ENCODE peak calls at places on chromosome 19, in six cellular contexts. D is substantia nigra; G is mammary epithelial cell; Q is CD8-positive, alpha-beta T cell; Z is HL-60; K is pancreas. I is an unnamed sample.

GRCh38 chr19:44628793-44629192 is 14.9 kb upstream of the PVR start:
- DNase-seq in G (no peak), K (no peak), D (no peak), Z (no peak), Q (no peak), I (no peak)

GRCh38 chr19:7506385-7507328 is 9.2 kb upstream of the ZNF358 start:
- DNase-seq in Z (peak; percentile 58), G (peak; percentile 72), Q (no peak), K (peak; percentile 85), D (peak; percentile 43), I (no peak)

GRCh38 chr19:42121666-42122069 is 10.6 kb downstream of the POU2F2 start:
- DNase-seq in Q (peak; percentile 24), Z (peak; percentile 41), D (peak; percentile 38), G (peak; percentile 80), K (no peak), I (peak; percentile 68)

GRCh38 chr19:33242911-33243310 is 17.3 kb upstream of the SLC7A10 start:
- DNase-seq in D (no peak), K (no peak), Q (no peak), G (no peak), Z (no peak), I (no peak)

GRCh38 chr19:4575978-4576933 is 16.8 kb upstream of the SEMA6B start:
- DNase-seq in G (no peak), D (no peak), Q (peak; percentile 39), Z (peak; percentile 62), K (peak; percentile 37), I (peak; percentile 43)

GRCh38 chr19:16078311-16078758 is 2.0 kb downstream of the TPM4 start:
- DNase-seq in Q (no peak), G (peak; percentile 78), Z (no peak), K (no peak), D (no peak), I (no peak)

GRCh38 chr19:31349160-31349881 is at the start of gene TSHZ3:
- DNase-seq in G (peak; percentile 84), Z (peak; percentile 84), K (peak; percentile 56), Q (no peak), D (peak; percentile 46), I (no peak)

GRCh38 chr19:45769821-45770191 is 754 bp upstream of the SIX5 start:
- DNase-seq in G (peak; percentile 47), K (peak; percentile 64), Q (peak; percentile 42), D (peak; percentile 73), Z (peak; percentile 45), I (peak; percentile 57)

GRCh38 chr19:45995715-45996385 is 583 bp downstream of the CCDC61 start:
- DNase-seq in K (no peak), Z (no peak), Q (no peak), D (no peak), G (no peak), I (no peak)

GRCh38 chr19:7947939-7948338 is 4.5 kb upstream of the TIMM44 start:
- DNase-seq in K (no peak), Q (no peak), D (no peak), Z (no peak), G (peak; percentile 59), I (no peak)

GRCh38 chr19:16067205-16067938 is 8.9 kb upstream of the TPM4 start:
- DNase-seq in G (peak; percentile 89), K (no peak), Q (no peak), D (peak; percentile 63), Z (no peak), I (no peak)

GRCh38 chr19:2083174-2083854 is 12.8 kb downstream of the MOB3A start:
- DNase-seq in K (no peak), Z (peak; percentile 81), D (no peak), G (no peak), Q (peak; percentile 51), I (peak; percentile 64)

GRCh38 chr19:12946092-12946845 is 607 bp downstream of the RAD23A start:
- DNase-seq in D (peak; percentile 48), K (peak; percentile 72), Z (peak; percentile 60), G (peak; percentile 79), Q (no peak), I (peak; percentile 41)

GRCh38 chr19:33465371-33465770 is 56.2 kb downstream of the PEPD start:
- DNase-seq in Q (no peak), Z (no peak), G (no peak), K (no peak), D (no peak), I (no peak)

GRCh38 chr19:33868821-33869412 is 72.2 kb downstream of the KCTD15 start:
- DNase-seq in D (peak; percentile 17), K (peak; percentile 29), Z (no peak), Q (no peak), G (peak; percentile 50), I (no peak)

GRCh38 chr19:49758292-49758691 is 4.8 kb downstream of the TSKS start:
- DNase-seq in K (no peak), Z (no peak), D (no peak), G (no peak), Q (no peak), I (no peak)

GRCh38 chr19:33734913-33735312 is 61.8 kb upstream of the KCTD15 start:
- DNase-seq in Q (no peak), G (no peak), Z (no peak), K (peak; percentile 10), D (peak; percentile 43), I (no peak)

GRCh38 chr19:1183543-1184172 is 9.6 kb upstream of the SBNO2 start:
- DNase-seq in D (no peak), K (no peak), Q (no peak), Z (no peak), G (peak; percentile 92), I (no peak)

GRCh38 chr19:6056801-6057650 is 53.3 kb downstream of the RFX2 start:
- DNase-seq in Q (no peak), G (peak; percentile 98), K (peak; percentile 43), Z (peak; percentile 86), D (peak; percentile 51), I (peak; percentile 22)

GRCh38 chr19:43782689-43783231 is 2.0 kb upstream of the KCNN4 start:
- DNase-seq in D (no peak), G (peak; percentile 64), Q (no peak), Z (no peak), K (no peak), I (no peak)

GRCh38 chr19:18629166-18630088 is 7.4 kb upstream of the KLHL26 start:
- DNase-seq in K (no peak), D (no peak), Z (no peak), G (no peak), Q (no peak), I (no peak)

GRCh38 chr19:47210689-47211316 is 20.2 kb downstream of the BBC3 start:
- DNase-seq in D (peak; percentile 17), Z (peak; percentile 83), K (peak; percentile 62), G (peak; percentile 54), Q (peak; percentile 58), I (peak; percentile 72)
- H3K27ac ChIP-seq in D (peak overlapping the region; percentile 3), Z (peak overlapping the region; percentile 58), K (no peak overlapping the region), G (peak overlapping the region; percentile 45), Q (no peak overlapping the region), I (no peak overlapping the region)

GRCh38 chr19:50835103-50835784 is 1.9 kb upstream of the KLK15 start:
- DNase-seq in D (no peak), Q (no peak), G (peak; percentile 11), K (no peak), Z (no peak), I (no peak)

GRCh38 chr19:50836543-50837195 is 3.3 kb upstream of the KLK15 start:
- DNase-seq in Q (no peak), K (peak; percentile 32), G (no peak), D (no peak), Z (no peak), I (no peak)

GRCh38 chr19:50837300-50837699 is 3.9 kb upstream of the KLK15 start:
- DNase-seq in Q (no peak), G (peak; percentile 18), K (no peak), Z (no peak), D (no peak), I (no peak)

GRCh38 chr19:50833802-50834167 is 411 bp upstream of the KLK15 start:
- DNase-seq in Z (no peak), G (no peak), D (no peak), K (no peak), Q (no peak), I (no peak)

GRCh38 chr19:50835785-50836542 is 2.6 kb upstream of the KLK15 start:
- DNase-seq in G (peak; percentile 67), K (peak; percentile 89), Z (peak; percentile 29), Q (peak; percentile 30), D (no peak), I (peak; percentile 28)
- H3K27ac ChIP-seq in G (no peak overlapping the region), K (peak overlapping the region; percentile 37), Z (no peak overlapping the region), Q (no peak overlapping the region), D (no peak overlapping the region), I (no peak overlapping the region)

DNA sequence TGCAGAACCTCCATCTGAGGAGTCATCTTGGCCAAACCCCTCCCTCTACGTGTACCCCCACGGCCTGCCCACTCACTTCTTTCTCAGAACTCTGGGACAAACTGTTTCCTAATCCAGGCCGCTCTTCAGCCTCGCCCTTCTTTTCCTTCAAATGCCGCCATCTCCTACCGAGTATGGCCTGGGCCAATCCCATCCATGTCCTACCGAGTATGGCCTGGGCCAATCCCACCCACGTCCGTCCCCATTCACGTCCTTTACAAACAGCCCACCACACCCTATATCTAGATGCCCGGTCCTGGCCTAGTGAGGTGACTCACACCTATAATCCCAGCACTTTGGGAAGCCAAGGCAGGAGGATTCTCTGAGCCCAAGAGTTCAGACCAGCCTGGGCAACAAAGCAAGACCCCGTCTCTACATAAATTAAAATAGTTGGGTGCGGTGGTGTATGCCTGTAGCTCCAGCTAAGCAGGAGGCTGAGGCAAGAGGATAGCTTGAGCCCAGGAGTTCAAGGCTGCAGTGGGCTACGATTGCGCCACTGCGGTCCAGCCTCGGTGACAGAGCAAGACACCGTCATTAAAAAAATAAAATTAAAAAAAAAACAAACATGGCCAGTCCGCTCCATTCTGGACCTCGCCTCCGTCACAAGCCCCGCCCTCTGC is 1.0 kb downstream of the TMEM160 start:
- DNase-seq in Q (no peak), D (no peak), Z (no peak), G (no peak), K (no peak), I (no peak)
- H3K27ac ChIP-seq in Q (no peak overlapping the region), D (peak overlapping the region; percentile 73), Z (no peak overlapping the region), G (no peak overlapping the region), K (no peak overlapping the region), I (no peak overlapping the region)

GRCh38 chr19:38142176-38143035 is 81.6 kb downstream of the DPF1 start:
- DNase-seq in Q (no peak), Z (peak; percentile 40), G (peak; percentile 32), K (no peak), D (peak; percentile 65), I (peak; percentile 8)
- H3K27ac ChIP-seq in Q (no peak overlapping the region), Z (no peak overlapping the region), G (no peak overlapping the region), K (no peak overlapping the region), D (peak overlapping the region; percentile 60), I (no peak overlapping the region)

I was measured in effector memory CD4-positive, alpha-beta T cell.